ENCODE peak calls at places on chromosomes 7 and 10, in four cellular contexts. Q is lower lobe of right lung, V is small intestine, K is esophagus squamous epithelium. O is an unnamed sample.
A peak's percentile ranks its signal among the peaks of the same experiment; 100 is the strongest.

GRCh38 chr10:49500420-49500819 is 38.5 kb downstream of the ERCC6 start:
- DNase-seq in Q (no peak), V (peak; percentile 11), K (no peak), O (no peak)

GRCh38 chr10:88553116-88553752 is 29.9 kb downstream of the RNLS start:
- DNase-seq in Q (no peak), V (peak; percentile 71), K (no peak), O (peak; percentile 74)

GRCh38 chr7:139108256-139109187 is 998 bp downstream of the ZC3HAV1 start:
- DNase-seq in Q (peak; percentile 53), V (peak; percentile 32), K (no peak), O (peak; percentile 34)

GRCh38 chr7:99949645-99950228 is 20.3 kb upstream of the GJC3 start:
- DNase-seq in Q (no peak), V (no peak), K (no peak), O (no peak)

GRCh38 chr10:12513775-12514663 is 164.7 kb downstream of the CAMK1D start:
- DNase-seq in Q (no peak), V (no peak), K (no peak), O (no peak)

GRCh38 chr7:36300696-36301350 is 88.8 kb upstream of the ANLN start:
- DNase-seq in Q (no peak), V (no peak), K (no peak), O (no peak)

GRCh38 chr10:106424076-106424475 is 740.4 kb downstream of the SORCS1 start:
- DNase-seq in Q (no peak), V (no peak), K (no peak), O (no peak)

GRCh38 chr10:119705434-119705831 is 20.4 kb upstream of the INPP5F start:
- DNase-seq in Q (no peak), V (no peak), K (no peak), O (no peak)

GRCh38 chr10:97701438-97702064 is 12.0 kb upstream of the MARVELD1 start:
- DNase-seq in Q (no peak), V (peak; percentile 81), K (no peak), O (peak; percentile 87)

GRCh38 chr7:127598318-127598717 is 4.8 kb downstream of the FSCN3 start:
- DNase-seq in Q (no peak), V (no peak), K (no peak), O (no peak)

GRCh38 chr7:351681-352480 is 61.9 kb downstream of the FOXL3 start:
- DNase-seq in Q (no peak), V (no peak), K (no peak), O (no peak)

GRCh38 chr10:5509691-5510090 is 10.3 kb upstream of the CALML5 start:
- DNase-seq in Q (no peak), V (no peak), K (no peak), O (no peak)

GRCh38 chr7:141876371-141876770 is 35.1 kb upstream of the PRSS37 start:
- DNase-seq in Q (no peak), V (no peak), K (no peak), O (no peak)

GRCh38 chr7:749121-749520 is 22.0 kb upstream of the PRKAR1B start:
- DNase-seq in Q (peak; percentile 31), V (no peak), K (no peak), O (no peak)

GRCh38 chr7:75981450-75982305 is 12.7 kb downstream of the TMEM120A start:
- DNase-seq in Q (no peak), V (no peak), K (no peak), O (peak; percentile 4)

GRCh38 chr7:105268511-105269392 is 120.0 kb downstream of the SRPK2 start:
- DNase-seq in Q (no peak), V (peak; percentile 52), K (no peak), O (peak; percentile 63)

GRCh38 chr7:78437118-78437517 is 638.5 kb downstream of the PHTF2 start:
- DNase-seq in Q (no peak), V (no peak), K (no peak), O (no peak)

GRCh38 chr10:61744469-61744868 is 81.7 kb downstream of the CABCOCO1 start:
- DNase-seq in Q (no peak), V (peak; percentile 40), K (no peak), O (no peak)

GRCh38 chr10:98289802-98290209 is 21.8 kb upstream of the LOXL4 start:
- DNase-seq in Q (no peak), V (no peak), K (no peak), O (no peak)

GRCh38 chr10:103512166-103512565 is 18.7 kb downstream of the NEURL1 start:
- DNase-seq in Q (no peak), V (no peak), K (no peak), O (no peak)

GRCh38 chr10:103510791-103511757 is 17.6 kb downstream of the NEURL1 start:
- DNase-seq in Q (no peak), V (peak; percentile 68), K (no peak), O (no peak)

GRCh38 chr10:103513383-103514060 is 20.0 kb downstream of the NEURL1 start:
- DNase-seq in Q (no peak), V (no peak), K (no peak), O (no peak)

GRCh38 chr10:103514244-103514643 is 20.7 kb downstream of the NEURL1 start:
- DNase-seq in Q (no peak), V (no peak), K (no peak), O (no peak)

GRCh38 chr10:103512591-103513382 is 19.3 kb downstream of the NEURL1 start:
- DNase-seq in Q (no peak), V (peak; percentile 72), K (no peak), O (peak; percentile 84)
- H3K27ac ChIP-seq in Q (no peak overlapping the region), V (peak overlapping the region; percentile 22), K (no peak overlapping the region), O (peak overlapping the region; percentile 96)

GRCh38 chr7:50287121-50287520 is 17.4 kb upstream of the IKZF1 start:
- DNase-seq in Q (no peak), V (no peak), K (no peak), O (no peak)
- H3K27ac ChIP-seq in Q (no peak overlapping the region), V (no peak overlapping the region), K (no peak overlapping the region), O (no peak overlapping the region)

DNA sequence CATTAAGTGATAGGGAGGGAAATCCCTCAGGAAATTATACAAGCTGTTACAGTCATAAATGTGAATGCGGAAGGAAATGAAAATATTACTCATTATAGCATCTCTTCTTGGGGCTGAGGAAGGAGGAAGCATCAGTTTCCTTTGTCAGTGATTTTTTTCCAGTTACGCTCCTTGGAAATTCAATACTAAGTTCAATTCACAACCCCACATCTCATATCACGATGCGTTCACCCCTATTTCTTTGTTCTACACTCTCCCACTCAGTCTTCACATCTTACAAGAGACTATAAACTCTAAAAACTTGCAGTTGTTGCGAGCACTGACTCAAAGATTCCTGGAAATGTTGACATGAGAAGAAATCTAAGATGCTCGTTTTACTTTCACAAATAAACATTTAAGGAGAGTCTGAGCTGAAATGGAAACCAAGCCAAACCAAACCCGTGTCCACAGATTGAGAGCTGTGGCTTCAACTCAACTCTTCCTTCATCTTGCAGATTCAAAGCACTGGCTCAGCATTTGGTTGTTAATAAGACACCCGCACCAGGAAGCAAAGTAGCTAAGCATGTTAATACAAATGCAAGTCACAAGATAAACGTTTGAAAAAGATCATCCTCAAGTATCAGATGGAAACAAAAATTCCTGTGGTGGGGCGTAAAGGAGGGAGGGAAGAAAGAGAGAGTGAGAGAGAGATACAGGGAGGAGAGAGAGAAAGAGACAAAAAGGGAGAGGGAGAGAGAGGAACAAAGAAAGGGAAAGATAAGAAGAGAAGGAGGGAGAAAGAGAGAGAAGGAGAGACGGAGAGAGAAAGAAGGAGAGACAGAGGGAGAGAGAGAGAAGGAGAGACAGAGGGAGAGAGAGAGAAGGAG is 150.0 kb upstream of the RSU1 start:
- DNase-seq in Q (no peak), V (peak; percentile 5), K (no peak), O (peak; percentile 43)
- H3K27ac ChIP-seq in Q (no peak overlapping the region), V (peak overlapping the region; percentile 80), K (peak overlapping the region; percentile 58), O (peak overlapping the region; percentile 87)

GRCh38 chr10:6766061-6766460 is 186.0 kb upstream of the PRKCQ start:
- DNase-seq in Q (no peak), V (no peak), K (no peak), O (peak; percentile 42)
- H3K27ac ChIP-seq in Q (no peak overlapping the region), V (no peak overlapping the region), K (no peak overlapping the region), O (peak overlapping the region; percentile 38)

DNA sequence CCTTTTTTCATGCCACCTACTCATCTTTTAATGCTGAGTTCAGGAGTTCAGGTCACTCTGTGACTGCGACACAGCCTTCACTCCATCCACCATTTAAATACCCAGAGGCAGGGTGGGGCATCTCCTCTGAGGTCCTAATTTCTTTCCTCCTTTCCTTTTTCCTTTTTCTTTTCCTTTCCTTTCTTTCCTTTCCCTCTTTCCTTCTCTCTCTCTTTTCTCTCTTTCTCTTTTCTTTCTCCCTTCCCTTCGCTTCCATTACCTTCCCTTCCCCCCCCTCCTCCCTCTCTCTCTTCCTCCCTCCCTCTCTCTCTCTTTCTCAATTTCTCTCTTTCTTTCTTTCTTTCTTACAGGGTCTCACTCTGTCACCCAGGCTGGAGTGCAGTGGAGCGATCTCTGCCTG is 145.9 kb upstream of the SVIL start:
- DNase-seq in Q (no peak), V (no peak), K (no peak), O (no peak)
- H3K27ac ChIP-seq in Q (no peak overlapping the region), V (no peak overlapping the region), K (peak overlapping the region; percentile 31), O (no peak overlapping the region)

DNA sequence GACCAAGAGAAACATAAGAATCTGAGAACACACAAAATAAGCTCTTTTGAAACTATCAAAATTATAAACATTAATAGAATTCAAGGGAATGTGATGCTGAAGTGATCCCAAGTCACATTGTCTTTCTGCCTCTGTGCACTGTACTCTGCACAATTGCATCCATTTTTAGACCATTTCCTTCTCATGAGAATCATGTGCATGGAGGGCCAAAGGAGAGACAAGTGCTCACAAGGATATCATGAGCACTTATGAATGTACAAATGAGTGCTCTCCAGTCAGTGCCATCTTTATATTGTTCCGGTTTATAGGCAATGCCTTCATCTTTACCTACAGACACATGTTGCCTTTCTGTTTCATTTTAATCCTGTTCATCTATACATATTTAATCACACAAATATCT is 36.9 kb downstream of the MET start:
- DNase-seq in Q (no peak), V (no peak), K (no peak), O (no peak)
- H3K27ac ChIP-seq in Q (no peak overlapping the region), V (no peak overlapping the region), K (peak overlapping the region; percentile 13), O (no peak overlapping the region)

GRCh38 chr7:40986351-40986873 is 716.5 kb downstream of the INHBA start:
- DNase-seq in Q (no peak), V (peak; percentile 16), K (no peak), O (peak; percentile 25)
- H3K27ac ChIP-seq in Q (no peak overlapping the region), V (no peak overlapping the region), K (no peak overlapping the region), O (peak overlapping the region; percentile 22)

GRCh38 chr7:17408245-17408903 is 109.9 kb downstream of the AHR start:
- DNase-seq in Q (peak; percentile 52), V (peak; percentile 92), K (no peak), O (peak; percentile 78)

GRCh38 chr7:17405786-17406185 is 107.3 kb downstream of the AHR start:
- DNase-seq in Q (no peak), V (no peak), K (no peak), O (peak; percentile 13)

GRCh38 chr7:17408904-17409290 is 110.4 kb downstream of the AHR start:
- DNase-seq in Q (no peak), V (no peak), K (no peak), O (no peak)

GRCh38 chr7:17406756-17407155 is 108.3 kb downstream of the AHR start:
- DNase-seq in Q (no peak), V (no peak), K (no peak), O (no peak)

GRCh38 chr7:17407229-17407628 is 108.8 kb downstream of the AHR start:
- DNase-seq in Q (no peak), V (no peak), K (no peak), O (no peak)
- H3K27ac ChIP-seq in Q (no peak overlapping the region), V (no peak overlapping the region), K (no peak overlapping the region), O (no peak overlapping the region)

DNA sequence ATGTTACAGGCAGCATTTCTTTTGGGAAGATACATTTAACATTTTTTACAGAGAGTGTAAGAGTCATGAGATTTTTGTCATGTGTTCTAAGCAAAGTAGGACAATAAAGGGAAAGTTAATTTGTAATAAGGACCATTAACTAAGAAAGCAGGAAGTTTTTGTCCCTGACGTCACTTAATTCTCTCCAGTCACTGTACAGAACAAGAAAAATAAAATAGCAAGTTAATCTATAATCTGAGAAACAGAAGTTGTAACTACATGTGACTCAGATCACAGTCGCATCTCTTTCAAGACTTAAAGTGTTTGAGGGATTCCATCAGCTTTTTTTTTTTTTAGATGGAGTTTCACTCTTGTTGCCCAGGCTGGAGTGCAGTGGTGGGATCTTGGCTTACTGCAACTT is 49.5 kb upstream of the CAPZA2 start:
- DNase-seq in Q (no peak), V (peak; percentile 59), K (no peak), O (peak; percentile 54)
- H3K27ac ChIP-seq in Q (no peak overlapping the region), V (no peak overlapping the region), K (no peak overlapping the region), O (peak overlapping the region; percentile 85)

O was measured in hepatocyte.